ENCODE peak calls at places on chromosomes 4 and X, in six cellular contexts. L is stromal cell of bone marrow; Z is HCEC 1CT; A is activated naive CD8-positive, alpha-beta T cell treated with anti-CD3 and anti-CD28 coated beads, Interleukin-2, amount 50 U/mL, for 24 hours; B is Kasumi-1; E is iPS-NIHi11. N is an unnamed sample.

GRCh38 chrX:69163936-69164741 is 1.1 kb downstream of the PJA1 start:
- DNase-seq in L (no peak), Z (no peak), A (peak), B (no peak), E (peak), N (no peak)

GRCh38 chr4:150582101-150582565 is at the start of gene MAB21L2:
- DNase-seq in L (no peak), Z (peak), A (no peak), B (no peak), E (no peak), N (no peak)

GRCh38 chrX:73850124-73851013 is 287.4 kb downstream of the CHIC1 start:
- DNase-seq in L (no peak), Z (peak), A (no peak), B (no peak), E (peak), N (no peak)

GRCh38 chr4:112031712-112032328 is 113.4 kb upstream of the FAM241A start:
- DNase-seq in L (peak), Z (peak), A (no peak), B (peak), E (peak), N (peak)

GRCh38 chr4:26161030-26161824 is 159.6 kb upstream of the RBPJ start:
- DNase-seq in L (no peak), Z (no peak), A (no peak), B (peak), E (peak), N (no peak)

GRCh38 chr4:75726577-75726976 is 2.2 kb downstream of the USO1 start:
- DNase-seq in L (no peak), Z (no peak), A (no peak), B (no peak), E (no peak), N (no peak)

GRCh38 chrX:39928704-39929439 is 168.9 kb downstream of the BCOR start:
- DNase-seq in L (no peak), Z (no peak), A (no peak), B (no peak), E (no peak), N (no peak)

GRCh38 chrX:23483396-23483795 is 148.7 kb downstream of the PTCHD1 start:
- DNase-seq in L (no peak), Z (no peak), A (no peak), B (no peak), E (no peak), N (no peak)

GRCh38 chrX:37993857-37994619 is 12.3 kb upstream of the SYTL5 start:
- DNase-seq in L (no peak), Z (no peak), A (no peak), B (peak), E (peak), N (no peak)

GRCh38 chr4:142473218-142473959 is 372.7 kb downstream of the INPP4B start:
- DNase-seq in L (no peak), Z (no peak), A (no peak), B (no peak), E (peak), N (no peak)

GRCh38 chrX:151975736-151976275 is 1.3 kb upstream of the GABRE start:
- DNase-seq in L (no peak), Z (no peak), A (no peak), B (no peak), E (no peak), N (no peak)

GRCh38 chrX:123736333-123736921 is 3.6 kb upstream of the THOC2 start:
- DNase-seq in L (peak), Z (peak), A (no peak), B (no peak), E (no peak), N (peak)

GRCh38 chrX:112642349-112642748 is 37.4 kb downstream of the LHFPL1 start:
- DNase-seq in L (peak), Z (peak), A (peak), B (peak), E (peak), N (peak)

GRCh38 chrX:110951472-110952269 is 144.3 kb upstream of the PAK3 start:
- DNase-seq in L (no peak), Z (no peak), A (no peak), B (no peak), E (no peak), N (no peak)

GRCh38 chr4:3476936-3477749 is 14.0 kb downstream of the DOK7 start:
- DNase-seq in L (no peak), Z (no peak), A (no peak), B (no peak), E (no peak), N (no peak)

GRCh38 chrX:2819345-2820130 is 9.2 kb upstream of the GYG2 start:
- DNase-seq in L (no peak), Z (peak), A (no peak), B (peak), E (no peak), N (no peak)

GRCh38 chrX:84118315-84118714 is 69.7 kb downstream of the RPS6KA6 start:
- DNase-seq in L (no peak), Z (no peak), A (no peak), B (no peak), E (no peak), N (no peak)

GRCh38 chr4:167897116-167897515 is 195.2 kb upstream of the ANXA10 start:
- DNase-seq in L (no peak), Z (no peak), A (no peak), B (no peak), E (peak), N (no peak)

GRCh38 chr4:4339504-4340085 is 47.3 kb upstream of the NSG1 start:
- DNase-seq in L (no peak), Z (no peak), A (no peak), B (no peak), E (no peak), N (no peak)

GRCh38 chr4:4394644-4395043 is 7.7 kb downstream of the NSG1 start:
- DNase-seq in L (no peak), Z (no peak), A (no peak), B (no peak), E (no peak), N (no peak)

GRCh38 chr4:7876096-7876993 is 63.3 kb downstream of the AFAP1 start:
- DNase-seq in L (no peak), Z (peak), A (no peak), B (peak), E (peak), N (no peak)

GRCh38 chr4:142265536-142265935 is 580.6 kb downstream of the INPP4B start:
- DNase-seq in L (peak), Z (peak), A (no peak), B (no peak), E (no peak), N (peak)

GRCh38 chr4:137343221-137343620 is 189.1 kb downstream of the PCDH18 start:
- DNase-seq in L (no peak), Z (no peak), A (no peak), B (no peak), E (no peak), N (no peak)

GRCh38 chr4:16450031-16450430 is 223.8 kb upstream of the TAPT1 start:
- DNase-seq in L (no peak), Z (no peak), A (no peak), B (no peak), E (peak), N (no peak)

GRCh38 chr4:121706595-121707021 is 9.8 kb upstream of the ANXA5 start:
- DNase-seq in L (peak), Z (peak), A (peak), B (no peak), E (no peak), N (no peak)

GRCh38 chr4:165765053-165765452 is 108.0 kb upstream of the TLL1 start:
- DNase-seq in L (no peak), Z (no peak), A (no peak), B (no peak), E (no peak), N (no peak)

GRCh38 chr4:158496030-158496741 is 25.5 kb upstream of the RXFP1 start:
- DNase-seq in L (no peak), Z (no peak), A (peak), B (peak), E (peak), N (no peak)

GRCh38 chrX:129959493-129959832 is 23.0 kb upstream of the BCORL1 start:
- DNase-seq in L (no peak), Z (no peak), A (no peak), B (no peak), E (no peak), N (no peak)

GRCh38 chrX:131728295-131729145 is 184.6 kb downstream of the OR13H1 start:
- DNase-seq in L (peak), Z (no peak), A (no peak), B (no peak), E (no peak), N (no peak)

GRCh38 chr4:185654311-185654710 is 119.0 kb upstream of the PDLIM3 start:
- DNase-seq in L (no peak), Z (no peak), A (no peak), B (no peak), E (no peak), N (no peak)

GRCh38 chr4:124486423-124486822 is 226.1 kb downstream of the ANKRD50 start:
- DNase-seq in L (no peak), Z (no peak), A (no peak), B (no peak), E (no peak), N (no peak)

GRCh38 chr4:140149851-140150635 is 3.9 kb downstream of the MAML3 start:
- DNase-seq in L (no peak), Z (no peak), A (peak), B (peak), E (peak), N (no peak)

N was measured in HS-5.